ENCODE peak calls at places on chromosomes 6 and 20, in ten cellular contexts. N, V, P, O, R, W, T, J, M and K are unnamed samples.

GRCh38 chr6:166784691-166785090 is 157.6 kb upstream of the RPS6KA2 start:
- DNase-seq in T (no peak), J (no peak), M (no peak), W (no peak), R (no peak), O (no peak), N (no peak), P (no peak), V (no peak), K (no peak)

GRCh38 chr6:50145125-50145524 is 95.4 kb upstream of the DEFB112 start:
- DNase-seq in N (no peak), V (peak), R (no peak), W (no peak), P (no peak), T (peak), J (no peak), M (no peak), O (peak), K (no peak)

GRCh38 chr20:24580006-24580405 is 110.6 kb downstream of the SYNDIG1 start:
- DNase-seq in O (no peak), W (no peak), N (no peak), T (no peak), M (no peak), V (no peak), R (no peak), P (no peak), J (no peak), K (no peak)

GRCh38 chr20:61985096-61985495 is 80.6 kb downstream of the TAF4 start:
- DNase-seq in T (no peak), N (no peak), O (no peak), W (no peak), R (no peak), P (no peak), V (no peak), J (no peak), M (no peak), K (no peak)

GRCh38 chr6:6823568-6824224 is 235.2 kb downstream of the LY86 start:
- DNase-seq in M (no peak), J (no peak), V (no peak), O (peak), W (no peak), N (no peak), R (no peak), P (peak), T (peak), K (no peak)

GRCh38 chr6:28336284-28337024 is 506 bp upstream of the ZSCAN31 start:
- DNase-seq in W (peak), O (peak), R (no peak), J (peak), M (peak), N (no peak), P (no peak), T (peak), V (peak), K (no peak)

GRCh38 chr6:83417880-83418663 is 12.8 kb downstream of the ME1 start:
- DNase-seq in O (peak), W (peak), R (peak), V (peak), T (peak), M (no peak), N (no peak), J (no peak), P (no peak), K (peak)

GRCh38 chr20:63044605-63045004 is 37.8 kb upstream of the BHLHE23 start:
- DNase-seq in O (no peak), V (no peak), R (no peak), J (no peak), P (no peak), T (no peak), W (no peak), M (no peak), N (no peak), K (no peak)

GRCh38 chr6:44269921-44270525 is at the start of gene TMEM151B:
- DNase-seq in W (no peak), T (no peak), P (no peak), V (peak), O (no peak), R (no peak), M (no peak), J (peak), N (peak), K (no peak)

GRCh38 chr6:3372184-3372846 is 84.5 kb downstream of the SLC22A23 start:
- DNase-seq in R (no peak), N (no peak), M (no peak), P (no peak), O (no peak), W (no peak), V (peak), J (no peak), T (no peak), K (no peak)

GRCh38 chr6:16965679-16966078 is 136.2 kb upstream of the STMND1 start:
- DNase-seq in M (no peak), R (no peak), O (no peak), V (no peak), N (no peak), T (no peak), W (no peak), P (no peak), J (no peak), K (no peak)

GRCh38 chr6:32852018-32852843 is 1.3 kb downstream of the TAP1 start:
- DNase-seq in O (peak), R (no peak), M (no peak), P (peak), T (peak), W (peak), J (no peak), N (no peak), V (no peak), K (no peak)

GRCh38 chr6:6546318-6547110 is 42.0 kb upstream of the LY86 start:
- DNase-seq in O (peak), W (peak), M (peak), T (peak), R (no peak), V (peak), P (peak), J (peak), N (peak), K (no peak)

GRCh38 chr6:168968228-168968627 is 285.4 kb downstream of the THBS2 start:
- DNase-seq in W (peak), T (peak), J (no peak), O (peak), V (peak), N (no peak), R (peak), P (no peak), M (no peak), K (peak)

GRCh38 chr6:1619106-1619665 is 9.5 kb downstream of the FOXC1 start:
- DNase-seq in J (peak), N (no peak), P (no peak), T (no peak), V (no peak), O (no peak), W (no peak), M (no peak), R (no peak), K (no peak)

GRCh38 chr20:25987073-25987927 is 290.6 kb upstream of the ZNF337 start:
- DNase-seq in M (peak), O (peak), R (no peak), W (peak), N (peak), T (peak), V (peak), P (no peak), J (no peak), K (no peak)

GRCh38 chr6:105995403-105995699 is 90.8 kb upstream of the PRDM1 start:
- DNase-seq in W (no peak), J (no peak), R (no peak), N (no peak), V (no peak), P (no peak), O (no peak), M (no peak), T (no peak), K (no peak)

GRCh38 chr6:13302751-13303667 is 25.3 kb downstream of the TBC1D7 start:
- DNase-seq in O (peak), V (no peak), N (no peak), T (peak), W (peak), R (peak), P (peak), M (no peak), J (no peak), K (peak)

GRCh38 chr20:58647814-58648501 is 3.1 kb upstream of the STX16 start:
- DNase-seq in J (no peak), P (no peak), T (no peak), N (peak), W (peak), M (no peak), V (no peak), R (no peak), O (no peak), K (peak)

GRCh38 chr20:31670371-31671228 is 32.9 kb downstream of the COX4I2 start:
- DNase-seq in N (no peak), R (no peak), M (no peak), T (no peak), O (no peak), V (no peak), W (no peak), P (peak), J (no peak), K (no peak)

GRCh38 chr20:34829191-34829590 is 3.7 kb upstream of the NCOA6 start:
- DNase-seq in O (no peak), V (no peak), M (no peak), R (no peak), W (no peak), J (no peak), P (no peak), N (no peak), T (peak), K (no peak)

GRCh38 chr20:34834459-34834893 is 9.0 kb upstream of the NCOA6 start:
- DNase-seq in J (no peak), T (peak), W (peak), R (no peak), N (no peak), P (no peak), O (peak), M (no peak), V (no peak), K (peak)
- TF ChIP-seq CTCF in J (peak), T (no peak), W (peak), R (peak), N (no peak), P (no peak), O (peak), M (peak), V (peak), K (no peak)

DNA sequence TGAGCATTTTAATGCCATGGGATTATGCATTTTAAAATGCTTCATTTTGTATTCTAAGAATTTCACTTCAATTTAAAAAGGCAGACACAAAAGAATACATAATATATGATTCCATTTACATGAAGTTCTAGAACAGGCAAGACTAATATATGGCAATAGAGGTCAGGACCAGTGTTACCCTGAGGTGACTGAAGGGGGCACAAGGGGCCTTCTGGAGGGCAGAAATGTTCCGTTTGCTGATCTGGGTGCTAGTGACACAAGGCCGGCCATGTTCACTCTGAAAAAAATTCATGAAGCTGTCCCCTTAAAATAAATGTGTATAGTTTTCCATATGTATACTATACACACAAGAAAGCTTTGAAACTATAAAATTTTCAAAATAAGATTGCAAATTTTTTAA is 28.5 kb downstream of the TASP1 start:
- DNase-seq in P (no peak), N (peak), R (no peak), M (no peak), W (peak), T (peak), O (peak), V (peak), J (no peak), K (no peak)
- TF ChIP-seq CTCF in P (no peak), N (peak), R (no peak), M (peak), W (no peak), T (peak), O (peak), V (peak), J (peak), K (no peak)

GRCh38 chr6:144150673-144151009 is 324 bp downstream of the STX11 start:
- DNase-seq in P (no peak), J (no peak), R (no peak), O (peak), W (no peak), M (peak), N (peak), V (peak), T (peak), K (no peak)
- TF ChIP-seq CTCF in P (no peak), J (peak), R (no peak), O (peak), W (peak), M (peak), N (no peak), V (peak), T (peak), K (no peak)

GRCh38 chr20:54090230-54091119 is 20.1 kb upstream of the BCAS1 start:
- DNase-seq in P (no peak), W (no peak), N (no peak), J (no peak), O (peak), M (no peak), R (no peak), V (no peak), T (peak), K (no peak)
- TF ChIP-seq CTCF in P (no peak), W (no peak), N (no peak), J (no peak), O (no peak), M (no peak), R (no peak), V (no peak), T (no peak), K (no peak)

GRCh38 chr6:118968416-118968815 is 33.5 kb upstream of the MCM9 start:
- DNase-seq in V (peak), J (no peak), R (no peak), M (no peak), N (no peak), O (peak), P (no peak), W (peak), T (peak), K (no peak)
- TF ChIP-seq CTCF in V (peak), J (peak), R (peak), M (no peak), N (no peak), O (peak), P (no peak), W (peak), T (no peak), K (no peak)

DNA sequence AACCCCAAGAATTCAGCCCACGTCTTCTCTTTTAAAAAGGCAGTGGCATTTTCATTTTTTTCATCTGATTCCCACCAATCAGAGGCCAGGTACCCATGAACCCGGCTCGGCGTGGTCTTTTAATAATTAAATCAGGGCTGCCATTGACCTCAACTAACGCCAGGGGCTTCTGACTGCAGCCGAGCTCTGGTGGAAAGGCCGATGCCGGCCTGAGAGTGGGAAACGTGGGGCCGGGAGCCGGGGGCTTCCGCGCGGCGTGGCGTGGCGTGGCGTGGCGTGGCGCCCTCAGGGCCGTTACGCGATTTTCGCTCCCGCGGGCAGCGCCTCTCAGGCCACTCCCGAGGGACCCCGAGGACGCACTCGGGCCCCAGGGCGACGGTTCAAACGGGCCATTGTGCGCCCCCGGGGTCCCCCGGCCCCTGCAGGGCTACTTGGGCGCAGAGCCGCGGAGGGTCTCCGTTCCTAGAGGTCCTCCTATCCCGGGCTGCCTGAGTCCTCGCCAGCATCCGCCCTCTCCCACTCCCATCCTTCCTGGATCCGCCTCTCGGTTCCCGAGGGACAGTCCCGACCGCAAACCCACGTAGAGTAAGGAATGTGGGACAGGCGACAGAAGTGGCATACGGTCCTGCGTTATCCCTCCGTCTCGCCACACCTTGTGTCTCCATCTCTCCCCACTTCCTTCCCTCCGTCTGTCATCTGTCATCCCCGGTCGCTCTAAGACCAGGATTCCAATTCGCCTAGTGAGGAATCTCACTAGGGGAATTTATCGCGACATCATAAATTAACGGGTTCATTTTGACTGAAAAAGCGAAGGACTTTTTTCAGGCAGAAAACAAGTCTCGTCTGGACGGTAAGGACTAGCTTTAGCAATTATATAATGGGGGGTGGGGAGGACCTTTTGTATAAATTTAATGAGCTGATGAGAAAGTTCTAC is 876 bp upstream of the TBPL1 start:
- DNase-seq in P (peak), M (peak), T (peak), N (peak), V (peak), R (peak), J (peak), W (peak), O (peak), K (no peak)
- TF ChIP-seq CTCF in P (no peak), M (no peak), T (no peak), N (peak), V (peak), R (peak), J (peak), W (peak), O (peak), K (peak)

GRCh38 chr6:97501875-97502274 is 218.9 kb upstream of the MMS22L start:
- DNase-seq in J (no peak), T (no peak), P (no peak), M (no peak), W (no peak), R (no peak), O (no peak), N (no peak), V (no peak), K (no peak)
- TF ChIP-seq CTCF in J (no peak), T (no peak), P (no peak), M (no peak), W (no peak), R (no peak), O (no peak), N (no peak), V (no peak), K (no peak)